ENCODE peak calls at places on chromosome 21, in eight cellular contexts. Q is heart left ventricle, Z is PC-9, A is gastrocnemius medialis, I is lower lobe of right lung, J is dorsolateral prefrontal cortex, U is pancreas, Y is endodermal cell. L is an unnamed sample. For H3K27me3, the result is how much of the 10 kb centered on the place peaks cover.

GRCh38 chr21:35932232-35932911 is 128.0 kb downstream of the SETD4 start:
- DNase-seq in Q (peak), Z (peak), A (peak), I (peak), J (no peak), U (peak), Y (no peak), L (peak)

GRCh38 chr21:29125979-29126378 is 4.5 kb upstream of the MAP3K7CL start:
- DNase-seq in Q (no peak), Z (no peak), A (no peak), I (no peak), J (no peak), U (no peak), Y (no peak), L (no peak)

GRCh38 chr21:36450511-36450910 is 29.4 kb downstream of the CLDN14 start:
- DNase-seq in Q (no peak), Z (no peak), A (no peak), I (no peak), J (no peak), U (no peak), Y (no peak), L (no peak)

GRCh38 chr21:30444204-30444603 is 4.1 kb downstream of the KRTAP15-1 start:
- DNase-seq in Q (no peak), Z (no peak), A (no peak), I (no peak), J (no peak), U (no peak), Y (peak), L (no peak)

GRCh38 chr21:15425049-15425448 is 304.7 kb upstream of the USP25 start:
- DNase-seq in Q (no peak), Z (no peak), A (no peak), I (no peak), J (no peak), U (no peak), Y (no peak), L (no peak)

GRCh38 chr21:14321042-14321441 is 61.9 kb downstream of the HSPA13 start:
- DNase-seq in Q (no peak), Z (no peak), A (no peak), I (no peak), J (no peak), U (no peak), Y (no peak), L (no peak)

GRCh38 chr21:45945066-45945867 is 36.3 kb upstream of the COL6A1 start:
- DNase-seq in Q (no peak), Z (no peak), A (no peak), I (no peak), J (no peak), U (no peak), Y (no peak), L (no peak)

GRCh38 chr21:39384674-39385298 is 35.9 kb upstream of the HMGN1 start:
- DNase-seq in Q (no peak), Z (no peak), A (no peak), I (no peak), J (no peak), U (no peak), Y (no peak), L (no peak)

GRCh38 chr21:20570824-20571232 is 427.4 kb upstream of the NCAM2 start:
- DNase-seq in Q (no peak), Z (no peak), A (no peak), I (no peak), J (no peak), U (no peak), Y (peak), L (no peak)

GRCh38 chr21:14995695-14996490 is 68.9 kb downstream of the NRIP1 start:
- DNase-seq in Q (peak), Z (no peak), A (no peak), I (no peak), J (no peak), U (peak), Y (no peak), L (no peak)

GRCh38 chr21:25952306-25952705 is 217.5 kb downstream of the GABPA start:
- DNase-seq in Q (no peak), Z (no peak), A (no peak), I (no peak), J (no peak), U (no peak), Y (no peak), L (no peak)

GRCh38 chr21:38818336-38818723 is 12.6 kb downstream of the ETS2 start:
- DNase-seq in Q (no peak), Z (no peak), A (no peak), I (no peak), J (no peak), U (no peak), Y (no peak), L (no peak)

GRCh38 chr21:36478207-36478701 is 1.7 kb downstream of the CLDN14 start:
- DNase-seq in Q (no peak), Z (peak), A (no peak), I (no peak), J (no peak), U (no peak), Y (no peak), L (peak)

GRCh38 chr21:17793675-17794123 is 25.5 kb downstream of the C21orf91 start:
- DNase-seq in Q (no peak), Z (no peak), A (no peak), I (no peak), J (no peak), U (no peak), Y (no peak), L (no peak)

GRCh38 chr21:16193758-16194606 is 464.2 kb downstream of the USP25 start:
- DNase-seq in Q (peak), Z (no peak), A (peak), I (peak), J (peak), U (peak), Y (peak), L (peak)

GRCh38 chr21:41933259-41934079 is 20.3 kb downstream of the C2CD2 start:
- DNase-seq in Q (no peak), Z (peak), A (no peak), I (no peak), J (peak), U (no peak), Y (no peak), L (no peak)
- TF ChIP-seq CTCF in Q (peak), Z (no peak), A (no peak), I (peak), J (no peak), U (no peak), Y (no peak), L (peak)

GRCh38 chr21:41768371-41769042 is 1.7 kb upstream of the RIPK4 start:
- DNase-seq in Q (no peak), Z (peak), A (no peak), I (peak), J (no peak), U (peak), Y (peak), L (peak)
- H3K27me3 ChIP-seq in Q (under half), Z (under half), A (half or more), I (half or more), J (half or more), U (under half), Y (half or more), L (under half)

DNA sequence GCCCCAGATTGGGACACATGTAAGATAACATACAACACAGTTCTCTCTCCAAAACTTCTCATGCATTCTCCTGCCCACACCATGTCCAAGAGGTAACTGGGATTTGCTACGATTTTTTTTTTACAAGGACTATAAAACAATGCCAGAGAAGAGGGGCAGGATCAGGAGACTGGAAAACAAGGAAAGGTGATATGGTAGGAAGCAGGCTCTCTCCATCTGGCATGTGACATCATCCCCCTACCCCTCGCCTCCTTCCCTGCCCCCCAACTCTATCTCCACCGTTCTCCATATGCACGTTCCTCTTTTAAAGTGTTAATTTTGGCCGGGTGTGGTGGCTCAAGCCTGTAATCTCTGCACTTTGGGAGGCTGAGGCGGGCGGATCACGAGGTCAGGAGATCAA is 20.7 kb downstream of the OLIG2 start:
- DNase-seq in Q (no peak), Z (no peak), A (no peak), I (no peak), J (no peak), U (no peak), Y (no peak), L (no peak)
- H3K4me3 ChIP-seq in Q (no peak), Z (no peak), A (no peak), I (no peak), J (no peak), U (no peak), Y (no peak), L (no peak)

GRCh38 chr21:31503939-31504338 is 155.6 kb upstream of the SOD1 start:
- DNase-seq in Q (no peak), Z (no peak), A (no peak), I (no peak), J (peak), U (no peak), Y (no peak), L (no peak)
- TF ChIP-seq CTCF in Q (no peak), Z (no peak), A (no peak), I (no peak), J (no peak), U (no peak), Y (no peak), L (no peak)

GRCh38 chr21:43935711-43936110 is 70.7 kb downstream of the AGPAT3 start:
- DNase-seq in Q (no peak), Z (no peak), A (no peak), I (no peak), J (no peak), U (no peak), Y (no peak), L (no peak)

GRCh38 chr21:43934116-43934515 is 69.1 kb downstream of the AGPAT3 start:
- DNase-seq in Q (no peak), Z (no peak), A (no peak), I (no peak), J (no peak), U (no peak), Y (no peak), L (no peak)

GRCh38 chr21:43936186-43936967 is 71.4 kb downstream of the AGPAT3 start:
- DNase-seq in Q (no peak), Z (no peak), A (no peak), I (no peak), J (no peak), U (no peak), Y (no peak), L (no peak)

GRCh38 chr21:43933680-43934079 is 68.7 kb downstream of the AGPAT3 start:
- DNase-seq in Q (no peak), Z (no peak), A (no peak), I (no peak), J (no peak), U (no peak), Y (no peak), L (no peak)

DNA sequence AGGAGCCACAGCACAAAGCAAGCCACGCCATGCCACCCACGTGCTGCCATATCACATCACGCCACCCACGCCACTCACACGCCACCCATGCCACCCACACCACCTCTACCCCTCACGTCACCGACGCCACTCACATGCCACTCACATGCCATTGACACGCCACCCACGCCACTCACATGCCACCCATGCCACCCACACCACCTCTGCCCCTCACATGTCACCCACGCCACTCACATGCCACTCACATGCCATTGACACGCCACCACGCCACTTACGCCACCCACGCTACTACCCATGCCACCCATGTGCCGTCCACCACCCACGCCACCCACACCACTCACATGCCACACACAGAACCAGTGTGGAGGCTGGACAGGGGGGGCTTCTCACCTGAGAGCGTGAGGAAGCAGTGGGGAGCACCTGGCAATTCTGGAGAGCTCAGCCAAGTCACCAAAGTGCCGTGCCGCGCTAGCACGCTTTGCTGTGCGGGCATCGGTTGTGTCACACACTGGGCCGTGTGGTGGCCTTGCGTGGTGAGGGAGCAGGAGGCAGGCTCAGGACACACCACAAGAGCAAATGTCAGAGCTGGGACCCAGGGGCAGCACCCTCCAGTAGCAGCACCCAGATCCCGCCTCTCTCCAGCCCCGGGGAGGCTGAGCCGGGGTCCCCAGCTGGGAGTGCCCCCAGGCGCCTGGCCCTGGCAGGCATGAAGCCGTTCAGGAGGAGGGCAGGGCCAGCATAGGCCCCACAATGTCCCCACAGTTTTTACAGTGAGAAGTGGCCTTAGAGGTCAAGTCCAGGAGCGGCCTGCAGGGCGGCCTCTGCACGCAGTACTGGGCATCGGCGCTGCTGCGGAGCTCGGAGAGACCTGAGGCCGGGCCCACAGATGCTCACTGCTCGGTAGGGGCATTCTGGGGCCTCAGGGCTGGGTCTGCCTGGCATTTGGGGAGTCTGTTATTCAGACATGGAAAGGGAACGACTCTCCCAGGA is 70.0 kb downstream of the AGPAT3 start:
- DNase-seq in Q (no peak), Z (no peak), A (no peak), I (no peak), J (no peak), U (no peak), Y (no peak), L (no peak)
- H3K27me3 ChIP-seq in Q (under half), Z (under half), A (under half), I (under half), J (under half), U (under half), Y (under half), L (under half)

GRCh38 chr21:33437140-33437539 is 33.9 kb downstream of the IFNGR2 start:
- DNase-seq in Q (no peak), Z (no peak), A (no peak), I (no peak), J (no peak), U (no peak), Y (no peak), L (no peak)

GRCh38 chr21:33433001-33433400 is 29.8 kb downstream of the IFNGR2 start:
- DNase-seq in Q (no peak), Z (no peak), A (no peak), I (no peak), J (no peak), U (no peak), Y (no peak), L (no peak)

GRCh38 chr21:33432496-33432895 is 29.3 kb downstream of the IFNGR2 start:
- DNase-seq in Q (no peak), Z (no peak), A (no peak), I (no peak), J (no peak), U (no peak), Y (no peak), L (no peak)

GRCh38 chr21:33433425-33434114 is 30.4 kb downstream of the IFNGR2 start:
- DNase-seq in Q (peak), Z (no peak), A (no peak), I (no peak), J (no peak), U (no peak), Y (no peak), L (no peak)

GRCh38 chr21:33434770-33435360 is 31.7 kb downstream of the IFNGR2 start:
- DNase-seq in Q (no peak), Z (peak), A (no peak), I (peak), J (no peak), U (no peak), Y (no peak), L (peak)
- H3K4me3 ChIP-seq in Q (no peak), Z (no peak), A (no peak), I (no peak), J (no peak), U (no peak), Y (no peak), L (no peak)

DNA sequence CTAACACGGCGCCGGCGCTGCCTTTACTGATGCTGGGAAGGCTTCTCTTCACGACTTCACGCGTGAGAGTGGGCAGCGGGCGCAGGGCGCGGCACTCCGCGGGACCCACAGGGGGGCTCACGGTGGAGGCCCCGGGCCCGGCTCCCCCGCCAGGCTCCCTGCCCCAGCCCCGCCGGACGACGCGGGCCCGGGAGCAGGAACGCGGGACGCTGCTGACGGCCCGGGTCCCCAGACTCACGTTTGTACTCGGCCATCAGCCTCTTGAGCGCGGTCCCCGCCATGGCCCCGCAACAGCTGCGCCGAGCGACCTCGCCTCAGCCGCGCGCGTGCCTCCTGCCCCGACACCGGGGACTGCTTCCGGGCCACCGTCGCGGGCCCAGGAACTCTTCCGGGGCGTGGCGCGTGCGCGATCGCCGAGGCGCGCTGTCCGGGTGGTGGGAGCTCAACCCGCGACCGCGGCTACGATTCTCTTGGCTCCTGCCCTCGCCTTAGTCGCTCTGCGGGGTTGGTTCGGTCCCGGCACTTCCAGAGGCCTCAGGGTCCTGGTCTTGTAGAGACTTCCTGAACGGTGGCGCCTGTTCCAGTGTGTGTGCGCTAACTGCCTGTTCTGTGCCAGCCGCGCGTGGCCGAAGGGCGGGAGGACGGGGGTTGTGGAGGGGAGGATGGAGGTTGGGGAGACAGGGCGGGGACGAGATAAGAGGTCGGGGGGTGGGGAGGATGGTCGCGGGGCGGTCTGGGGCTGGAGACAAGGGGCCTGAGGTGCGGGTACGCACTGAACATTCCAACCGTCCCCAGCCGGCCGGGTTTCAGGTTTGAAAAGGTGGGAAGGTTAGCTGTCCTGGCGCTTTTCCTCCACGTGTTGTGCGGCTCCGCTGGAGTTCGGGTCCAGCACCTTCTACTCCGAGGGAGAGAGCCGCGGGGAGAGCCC is at the start of gene UBE2G2:
- DNase-seq in Q (peak), Z (peak), A (peak), I (peak), J (peak), U (peak), Y (peak), L (no peak)
- TF ChIP-seq CTCF in Q (no peak), Z (no peak), A (no peak), I (no peak), J (peak), U (no peak), Y (no peak), L (no peak)